ENCODE peak calls at places on chromosome 19, in five cellular contexts. U, B, A, P and K are unnamed samples.

GRCh38 chr19:6248856-6249255 is 30.9 kb downstream of the MLLT1 start:
- DNase-seq in A (no peak), U (no peak), B (no peak), P (no peak), K (no peak)

GRCh38 chr19:39518975-39519374 is 4.0 kb downstream of the SELENOV start:
- DNase-seq in B (no peak), U (no peak), P (no peak), A (no peak), K (no peak)

GRCh38 chr19:38319421-38320258 is at the start of gene KCNK6:
- DNase-seq in B (peak; percentile 14), U (no peak), A (no peak), P (peak; percentile 90), K (no peak)

GRCh38 chr19:10885241-10886169 is 14.2 kb downstream of the CARM1 start:
- DNase-seq in B (no peak), A (no peak), U (no peak), P (no peak), K (no peak)

GRCh38 chr19:49421039-49421877 is 2.0 kb downstream of the PTH2 start:
- DNase-seq in U (no peak), B (peak; percentile 18), P (peak; percentile 56), A (no peak), K (no peak)

GRCh38 chr19:15154002-15154612 is 46.7 kb downstream of the NOTCH3 start:
- DNase-seq in A (no peak), P (peak; percentile 50), U (no peak), B (no peak), K (no peak)

GRCh38 chr19:7925171-7925837 is 631 bp downstream of the CTXN1 start:
- DNase-seq in P (peak; percentile 71), U (no peak), B (peak; percentile 16), A (no peak), K (no peak)

GRCh38 chr19:7007859-7008258 is 13.4 kb downstream of the MBD3L2B start:
- DNase-seq in A (no peak), U (no peak), B (no peak), P (no peak), K (no peak)

GRCh38 chr19:54462713-54463530 is 656 bp downstream of the LENG9 start:
- DNase-seq in U (no peak), B (no peak), P (peak; percentile 74), A (no peak), K (no peak)

GRCh38 chr19:8396185-8396562 is 6.0 kb downstream of the RAB11B start:
- DNase-seq in U (no peak), B (no peak), A (no peak), P (no peak), K (no peak)

GRCh38 chr19:35077411-35078223 is 36.1 kb downstream of the HPN start:
- DNase-seq in U (no peak), B (no peak), P (no peak), A (no peak), K (no peak)

GRCh38 chr19:41993612-41994483 is at the start of gene ATP1A3:
- DNase-seq in B (peak; percentile 13), A (no peak), U (no peak), P (peak; percentile 41), K (no peak)

GRCh38 chr19:58544591-58545285 is 874 bp downstream of the TRIM28 start:
- DNase-seq in U (no peak), P (peak; percentile 58), B (no peak), A (no peak), K (no peak)

GRCh38 chr19:55526216-55527196 is 10.4 kb downstream of the SBK2 start:
- DNase-seq in B (peak; percentile 46), P (peak; percentile 81), A (no peak), U (no peak), K (no peak)

GRCh38 chr19:5961969-5962945 is 15.7 kb downstream of the RANBP3 start:
- DNase-seq in A (no peak), B (no peak), P (peak; percentile 79), U (no peak), K (no peak)

GRCh38 chr19:12092065-12092867 is 27.7 kb downstream of the ZNF844 start:
- DNase-seq in P (peak; percentile 88), A (peak; percentile 64), B (peak; percentile 78), U (peak; percentile 37), K (peak; percentile 15)

GRCh38 chr19:20079487-20079886 is 1.7 kb downstream of the ZNF90 start:
- DNase-seq in B (no peak), P (peak; percentile 24), A (no peak), U (no peak), K (no peak)

GRCh38 chr19:46821512-46822359 is 28.9 kb downstream of the AP2S1 start:
- DNase-seq in B (no peak), U (no peak), A (no peak), P (peak; percentile 58), K (no peak)

GRCh38 chr19:10677796-10678195 is 23.4 kb upstream of the QTRT1 start:
- DNase-seq in U (no peak), P (no peak), A (no peak), B (no peak), K (no peak)

GRCh38 chr19:53586277-53586691 is 45.5 kb upstream of the DPRX start:
- DNase-seq in A (no peak), B (no peak), U (no peak), P (no peak), K (no peak)

GRCh38 chr19:49497790-49498106 is 1.5 kb downstream of the RPS11 start:
- DNase-seq in U (no peak), P (no peak), A (no peak), B (no peak), K (no peak)

GRCh38 chr19:42140125-42140754 is 8.0 kb upstream of the POU2F2 start:
- DNase-seq in U (no peak), B (peak; percentile 43), P (peak; percentile 29), A (no peak), K (no peak)

GRCh38 chr19:6035026-6035425 is 57.1 kb upstream of the RANBP3 start:
- DNase-seq in B (no peak), P (no peak), U (no peak), A (no peak), K (no peak)

GRCh38 chr19:48372904-48373303 is 8.7 kb downstream of the SYNGR4 start:
- DNase-seq in U (no peak), B (no peak), A (no peak), P (peak; percentile 70), K (no peak)

GRCh38 chr19:5913739-5914357 is at the start of gene CAPS:
- DNase-seq in P (peak; percentile 76), B (peak; percentile 44), U (no peak), A (no peak), K (no peak)

GRCh38 chr19:10797541-10798256 is 38.3 kb downstream of the TMED1 start:
- DNase-seq in B (no peak), U (no peak), A (no peak), P (no peak), K (no peak)

GRCh38 chr19:36009220-36009619 is 607 bp upstream of the SYNE4 start:
- DNase-seq in P (peak; percentile 72), A (peak; percentile 13), B (peak; percentile 45), U (no peak), K (no peak)

GRCh38 chr19:46659151-46660007 is 1.6 kb downstream of the DACT3 start:
- DNase-seq in A (no peak), B (no peak), P (peak; percentile 38), U (no peak), K (no peak)

GRCh38 chr19:32372726-32373613 is 27.6 kb downstream of the ZNF507 start:
- DNase-seq in P (no peak), A (no peak), U (no peak), B (no peak), K (no peak)
- H3K4me3 ChIP-seq in P (no peak overlapping the region), A (peak overlapping the region; percentile 24), U (peak overlapping the region; percentile 32), B (peak overlapping the region; percentile 48), K (peak overlapping the region; percentile 6)

DNA sequence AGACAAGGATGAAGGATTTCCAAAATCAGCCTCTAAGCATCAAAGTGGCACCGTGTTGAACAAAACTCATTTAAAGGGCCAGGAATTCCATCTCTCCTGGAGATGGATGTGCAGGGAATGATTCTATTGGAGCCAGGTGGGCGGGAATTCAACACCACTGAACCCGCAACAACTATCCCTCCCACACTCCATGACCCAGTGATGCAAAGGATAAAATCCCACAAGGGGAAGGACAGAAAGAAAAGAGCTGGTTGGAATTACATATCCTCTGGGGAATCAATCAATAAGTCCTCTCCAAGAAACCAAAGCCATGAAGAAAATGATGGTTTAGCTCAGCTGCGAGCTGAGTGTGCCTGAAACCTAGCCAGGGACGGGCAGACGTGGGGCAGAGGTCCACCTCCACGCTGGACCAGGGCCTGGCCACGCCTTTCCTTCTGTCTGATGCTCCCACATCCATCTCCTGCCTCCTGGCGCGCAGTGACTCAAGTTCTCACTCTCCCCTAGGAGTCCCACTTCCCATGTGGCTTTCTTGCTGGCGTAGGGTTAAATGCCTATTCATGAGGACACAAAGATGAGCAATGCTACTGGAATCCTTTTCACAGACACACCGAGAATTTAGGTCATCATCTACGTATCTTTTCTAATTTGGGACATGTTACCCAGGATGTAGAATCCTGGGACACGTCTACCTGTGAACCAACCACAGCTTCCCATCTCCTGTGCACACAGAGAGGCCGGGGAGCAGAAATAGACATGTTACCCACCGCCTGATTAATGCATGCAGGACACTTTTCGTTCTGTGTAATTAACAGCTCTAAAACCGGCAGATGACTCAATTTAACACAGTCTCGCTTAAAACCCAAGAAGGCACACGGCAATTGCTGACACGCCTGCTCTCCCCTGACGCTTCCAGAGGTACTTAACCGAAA is 48.6 kb downstream of the PEPD start:
- DNase-seq in U (peak; percentile 97), P (no peak), A (peak; percentile 72), B (peak; percentile 99), K (peak; percentile 79)
- TF ChIP-seq CTCF in U (peak; percentile 20), P (no peak), A (no peak), B (no peak), K (no peak)

GRCh38 chr19:1131718-1132552 is 28.1 kb downstream of the GPX4 start:
- DNase-seq in U (peak; percentile 50), P (peak; percentile 93), A (peak; percentile 43), B (peak; percentile 87), K (no peak)

GRCh38 chr19:1134431-1134830 is 30.6 kb downstream of the GPX4 start:
- DNase-seq in A (no peak), B (no peak), U (no peak), P (no peak), K (no peak)

GRCh38 chr19:1135454-1135853 is 31.7 kb downstream of the GPX4 start:
- DNase-seq in P (no peak), B (no peak), A (no peak), U (no peak), K (no peak)

GRCh38 chr19:1132625-1133383 is 29.0 kb downstream of the GPX4 start:
- DNase-seq in A (no peak), B (no peak), P (no peak), U (no peak), K (no peak)

GRCh38 chr19:1133471-1133929 is 29.7 kb downstream of the GPX4 start:
- DNase-seq in U (no peak), P (peak; percentile 45), B (no peak), A (no peak), K (no peak)
- H3K4me3 ChIP-seq in U (no peak overlapping the region), P (peak overlapping the region; percentile 96), B (no peak overlapping the region), A (no peak overlapping the region), K (no peak overlapping the region)

DNA sequence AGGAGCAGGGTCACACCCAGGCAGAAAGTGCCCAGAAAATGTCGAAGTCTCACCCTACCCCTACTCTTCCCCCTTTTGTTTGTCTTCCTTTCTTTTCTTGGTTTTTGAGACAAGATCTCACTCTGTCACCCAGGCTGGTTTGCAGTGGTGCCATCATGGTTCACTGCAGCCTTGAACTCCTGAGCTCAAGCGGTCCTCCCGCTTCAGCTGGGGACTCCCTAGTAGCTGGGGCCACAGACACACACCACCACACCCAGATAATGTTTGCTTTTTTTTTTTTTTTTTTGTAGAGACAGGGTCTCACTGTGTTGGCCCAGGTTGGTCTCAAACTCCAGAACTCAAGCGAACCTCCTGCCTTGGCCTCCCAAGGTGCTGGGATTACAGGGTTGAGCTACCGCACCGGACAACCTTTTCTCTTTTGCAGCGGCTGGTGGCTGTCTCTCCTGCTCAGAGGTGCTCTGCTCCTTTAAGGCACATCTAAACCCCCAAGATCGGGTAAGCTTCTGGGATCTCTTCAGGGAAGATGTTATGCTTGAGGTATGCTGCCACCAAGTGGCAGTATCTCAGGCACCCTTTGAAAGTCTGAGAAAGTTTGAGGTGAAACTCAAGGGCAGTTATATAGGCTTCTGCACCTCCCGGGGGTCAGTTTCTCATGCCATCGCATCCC is 22.4 kb upstream of the EBI3 start:
- DNase-seq in B (no peak), A (no peak), U (no peak), P (no peak), K (no peak)
- TF ChIP-seq CTCF in B (peak; percentile 43), A (peak; percentile 55), U (no peak), P (no peak), K (peak; percentile 25)